ENCODE peak calls at places on chromosome 2, in six cellular contexts. One of them, this sample, is unnamed.

GRCh38 chr2:10211822-10212438 is 89.4 kb downstream of the RRM2 start:
- DNase-seq in cardiac muscle cell: no peak
- DNase-seq in mammary epithelial cell: no peak
- DNase-seq in right atrium auricular region: no peak
- DNase-seq in kidney: no peak
- DNase-seq in transverse colon: no peak
- DNase-seq in this sample: no peak

GRCh38 chr2:76953733-76954347 is 568.3 kb downstream of the LRRTM4 start:
- DNase-seq in right atrium auricular region: no peak
- DNase-seq in transverse colon: peak
- DNase-seq in mammary epithelial cell: peak
- DNase-seq in cardiac muscle cell: peak
- DNase-seq in kidney: no peak
- DNase-seq in this sample: no peak

GRCh38 chr2:70084973-70085710 is 2.1 kb upstream of the PCBP1 start:
- DNase-seq in transverse colon: peak
- DNase-seq in cardiac muscle cell: no peak
- DNase-seq in right atrium auricular region: no peak
- DNase-seq in kidney: no peak
- DNase-seq in mammary epithelial cell: peak
- DNase-seq in this sample: no peak

GRCh38 chr2:239399404-239399999 is 1.3 kb downstream of the HDAC4 start:
- DNase-seq in right atrium auricular region: no peak
- DNase-seq in kidney: peak
- DNase-seq in transverse colon: peak
- DNase-seq in cardiac muscle cell: peak
- DNase-seq in mammary epithelial cell: peak
- DNase-seq in this sample: no peak

GRCh38 chr2:216845426-216845825 is 14.4 kb downstream of the TNP1 start:
- DNase-seq in cardiac muscle cell: no peak
- DNase-seq in kidney: no peak
- DNase-seq in right atrium auricular region: no peak
- DNase-seq in mammary epithelial cell: no peak
- DNase-seq in transverse colon: no peak
- DNase-seq in this sample: no peak

GRCh38 chr2:217797170-217797569 is 205.6 kb downstream of the TNS1 start:
- DNase-seq in cardiac muscle cell: no peak
- DNase-seq in right atrium auricular region: peak
- DNase-seq in transverse colon: no peak
- DNase-seq in mammary epithelial cell: no peak
- DNase-seq in kidney: no peak
- DNase-seq in this sample: no peak

GRCh38 chr2:238601433-238602222 is 174.9 kb downstream of the ASB1 start:
- DNase-seq in cardiac muscle cell: peak
- DNase-seq in mammary epithelial cell: peak
- DNase-seq in right atrium auricular region: no peak
- DNase-seq in kidney: no peak
- DNase-seq in transverse colon: peak
- DNase-seq in this sample: peak

GRCh38 chr2:3637311-3637675 is 20.7 kb upstream of the ALLC start:
- DNase-seq in cardiac muscle cell: no peak
- DNase-seq in right atrium auricular region: no peak
- DNase-seq in kidney: peak
- DNase-seq in mammary epithelial cell: no peak
- DNase-seq in transverse colon: no peak
- DNase-seq in this sample: no peak

GRCh38 chr2:133717497-133717896 is 149.2 kb upstream of the NCKAP5 start:
- DNase-seq in right atrium auricular region: no peak
- DNase-seq in cardiac muscle cell: no peak
- DNase-seq in mammary epithelial cell: peak
- DNase-seq in transverse colon: no peak
- DNase-seq in kidney: no peak
- DNase-seq in this sample: no peak

GRCh38 chr2:101921319-101921960 is 70.3 kb upstream of the IL1R2 start:
- DNase-seq in cardiac muscle cell: no peak
- DNase-seq in transverse colon: no peak
- DNase-seq in right atrium auricular region: no peak
- DNase-seq in kidney: no peak
- DNase-seq in mammary epithelial cell: no peak
- DNase-seq in this sample: no peak

GRCh38 chr2:156436477-156437085 is 402 bp downstream of the GPD2 start:
- DNase-seq in transverse colon: peak
- DNase-seq in right atrium auricular region: no peak
- DNase-seq in mammary epithelial cell: no peak
- DNase-seq in kidney: no peak
- DNase-seq in cardiac muscle cell: peak
- DNase-seq in this sample: no peak

GRCh38 chr2:36357506-36358316 is 2.1 kb downstream of the CRIM1 start:
- DNase-seq in kidney: peak
- DNase-seq in mammary epithelial cell: peak
- DNase-seq in transverse colon: peak
- DNase-seq in cardiac muscle cell: peak
- DNase-seq in right atrium auricular region: no peak
- DNase-seq in this sample: no peak

GRCh38 chr2:207767461-207768167 is 2.1 kb downstream of the FZD5 start:
- DNase-seq in transverse colon: peak
- DNase-seq in mammary epithelial cell: peak
- DNase-seq in cardiac muscle cell: peak
- DNase-seq in kidney: peak
- DNase-seq in right atrium auricular region: no peak
- DNase-seq in this sample: no peak

GRCh38 chr2:10284108-10284870 is 18.4 kb upstream of the HPCAL1 start:
- DNase-seq in cardiac muscle cell: no peak
- DNase-seq in right atrium auricular region: no peak
- DNase-seq in kidney: peak
- DNase-seq in transverse colon: no peak
- DNase-seq in mammary epithelial cell: no peak
- DNase-seq in this sample: no peak

GRCh38 chr2:28231110-28231621 is 161.5 kb upstream of the FOSL2 start:
- DNase-seq in kidney: no peak
- DNase-seq in cardiac muscle cell: peak
- DNase-seq in mammary epithelial cell: peak
- DNase-seq in right atrium auricular region: no peak
- DNase-seq in transverse colon: no peak
- DNase-seq in this sample: no peak

GRCh38 chr2:226080323-226080722 is 680.8 kb downstream of the NYAP2 start:
- DNase-seq in right atrium auricular region: no peak
- DNase-seq in transverse colon: no peak
- DNase-seq in mammary epithelial cell: peak
- DNase-seq in cardiac muscle cell: peak
- DNase-seq in kidney: no peak
- DNase-seq in this sample: no peak

GRCh38 chr2:23393722-23394121 is 8.7 kb downstream of the KLHL29 start:
- DNase-seq in right atrium auricular region: no peak
- DNase-seq in mammary epithelial cell: no peak
- DNase-seq in transverse colon: no peak
- DNase-seq in kidney: no peak
- DNase-seq in cardiac muscle cell: no peak
- DNase-seq in this sample: no peak

GRCh38 chr2:85887566-85888019 is 1.2 kb downstream of the ST3GAL5 start:
- DNase-seq in mammary epithelial cell: peak
- DNase-seq in kidney: peak
- DNase-seq in cardiac muscle cell: peak
- DNase-seq in right atrium auricular region: peak
- DNase-seq in transverse colon: peak
- DNase-seq in this sample: no peak

GRCh38 chr2:128494307-128494639 is 175.6 kb upstream of the HS6ST1 start:
- DNase-seq in cardiac muscle cell: no peak
- DNase-seq in mammary epithelial cell: no peak
- DNase-seq in transverse colon: no peak
- DNase-seq in right atrium auricular region: peak
- DNase-seq in kidney: no peak
- DNase-seq in this sample: no peak

GRCh38 chr2:234677758-234678538 is 181.1 kb upstream of the ARL4C start:
- DNase-seq in transverse colon: no peak
- DNase-seq in right atrium auricular region: peak
- DNase-seq in kidney: no peak
- DNase-seq in cardiac muscle cell: peak
- DNase-seq in mammary epithelial cell: peak
- DNase-seq in this sample: peak

GRCh38 chr2:197846789-197847188 is 42.4 kb downstream of the PLCL1 start:
- DNase-seq in mammary epithelial cell: no peak
- DNase-seq in transverse colon: no peak
- DNase-seq in right atrium auricular region: no peak
- DNase-seq in cardiac muscle cell: peak
- DNase-seq in kidney: no peak
- DNase-seq in this sample: no peak

GRCh38 chr2:201118121-201118956 is 2.4 kb downstream of the CFLAR start:
- DNase-seq in transverse colon: peak
- DNase-seq in cardiac muscle cell: peak
- DNase-seq in mammary epithelial cell: peak
- DNase-seq in right atrium auricular region: peak
- DNase-seq in kidney: peak
- DNase-seq in this sample: peak

GRCh38 chr2:237213325-237214040 is 127.8 kb downstream of the COPS8 start:
- DNase-seq in kidney: peak
- DNase-seq in transverse colon: peak
- DNase-seq in right atrium auricular region: no peak
- DNase-seq in cardiac muscle cell: peak
- DNase-seq in mammary epithelial cell: peak
- DNase-seq in this sample: no peak

GRCh38 chr2:207231106-207231860 is 65.5 kb upstream of the KLF7 start:
- DNase-seq in kidney: no peak
- DNase-seq in transverse colon: no peak
- DNase-seq in cardiac muscle cell: no peak
- DNase-seq in mammary epithelial cell: no peak
- DNase-seq in right atrium auricular region: no peak
- DNase-seq in this sample: no peak

GRCh38 chr2:199946836-199947235 is 8.5 kb downstream of the TYW5 start:
- DNase-seq in transverse colon: no peak
- DNase-seq in mammary epithelial cell: no peak
- DNase-seq in cardiac muscle cell: no peak
- DNase-seq in right atrium auricular region: no peak
- DNase-seq in kidney: no peak
- DNase-seq in this sample: no peak

GRCh38 chr2:188132385-188132784 is 159.3 kb upstream of the GULP1 start:
- DNase-seq in mammary epithelial cell: no peak
- DNase-seq in transverse colon: no peak
- DNase-seq in right atrium auricular region: peak
- DNase-seq in kidney: no peak
- DNase-seq in cardiac muscle cell: peak
- DNase-seq in this sample: no peak

GRCh38 chr2:134451347-134451630 is 197.4 kb downstream of the MGAT5 start:
- DNase-seq in transverse colon: no peak
- DNase-seq in right atrium auricular region: no peak
- DNase-seq in mammary epithelial cell: no peak
- DNase-seq in cardiac muscle cell: no peak
- DNase-seq in kidney: no peak
- DNase-seq in this sample: no peak

GRCh38 chr2:7704296-7704865 is 787.2 kb downstream of the RNF144A start:
- DNase-seq in kidney: no peak
- DNase-seq in mammary epithelial cell: no peak
- DNase-seq in cardiac muscle cell: no peak
- DNase-seq in transverse colon: no peak
- DNase-seq in right atrium auricular region: no peak
- DNase-seq in this sample: no peak

GRCh38 chr2:143123911-143124310 is 5.3 kb upstream of the ARHGAP15 start:
- DNase-seq in kidney: no peak
- DNase-seq in cardiac muscle cell: no peak
- DNase-seq in mammary epithelial cell: no peak
- DNase-seq in right atrium auricular region: no peak
- DNase-seq in transverse colon: no peak
- DNase-seq in this sample: no peak
- H3K27ac ChIP-seq in kidney: no peak
- H3K27ac ChIP-seq in cardiac muscle cell: no peak
- H3K27ac ChIP-seq in mammary epithelial cell: no peak
- H3K27ac ChIP-seq in right atrium auricular region: no peak
- H3K27ac ChIP-seq in transverse colon: no peak
- H3K27ac ChIP-seq in this sample: no peak

DNA sequence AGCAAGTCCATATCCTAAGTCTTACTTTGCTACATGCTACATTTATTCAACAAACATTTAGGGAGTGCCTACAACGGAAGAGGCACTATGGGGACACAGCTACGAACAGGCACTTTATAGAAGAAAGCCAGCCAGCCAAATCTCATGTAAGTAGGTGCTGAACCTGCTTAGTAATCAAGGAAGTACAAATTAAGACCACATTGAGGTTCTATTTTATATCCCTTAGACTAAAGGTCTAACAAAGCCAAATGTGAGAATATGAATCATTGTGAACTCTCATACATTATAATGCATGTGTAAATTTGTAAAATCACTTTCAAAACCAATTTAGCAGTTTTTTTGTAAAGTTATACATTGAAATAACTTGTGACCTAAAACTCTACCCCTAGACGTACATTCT is 60.0 kb downstream of the PDK1 start:
- DNase-seq in right atrium auricular region: no peak
- DNase-seq in kidney: no peak
- DNase-seq in cardiac muscle cell: no peak
- DNase-seq in transverse colon: no peak
- DNase-seq in mammary epithelial cell: no peak
- DNase-seq in this sample: no peak
- TF ChIP-seq CTCF in right atrium auricular region: no peak
- TF ChIP-seq CTCF in kidney: no peak
- TF ChIP-seq CTCF in cardiac muscle cell: no peak
- TF ChIP-seq CTCF in transverse colon: no peak
- TF ChIP-seq CTCF in mammary epithelial cell: no peak
- TF ChIP-seq CTCF in this sample: no peak

GRCh38 chr2:80304522-80304878 is at the start of gene LRRTM1:
- DNase-seq in cardiac muscle cell: no peak
- DNase-seq in transverse colon: peak
- DNase-seq in mammary epithelial cell: no peak
- DNase-seq in kidney: no peak
- DNase-seq in right atrium auricular region: no peak
- DNase-seq in this sample: no peak
- H3K27ac ChIP-seq in cardiac muscle cell: no peak
- H3K27ac ChIP-seq in transverse colon: no peak
- H3K27ac ChIP-seq in mammary epithelial cell: no peak
- H3K27ac ChIP-seq in kidney: no peak
- H3K27ac ChIP-seq in right atrium auricular region: no peak
- H3K27ac ChIP-seq in this sample: peak

DNA sequence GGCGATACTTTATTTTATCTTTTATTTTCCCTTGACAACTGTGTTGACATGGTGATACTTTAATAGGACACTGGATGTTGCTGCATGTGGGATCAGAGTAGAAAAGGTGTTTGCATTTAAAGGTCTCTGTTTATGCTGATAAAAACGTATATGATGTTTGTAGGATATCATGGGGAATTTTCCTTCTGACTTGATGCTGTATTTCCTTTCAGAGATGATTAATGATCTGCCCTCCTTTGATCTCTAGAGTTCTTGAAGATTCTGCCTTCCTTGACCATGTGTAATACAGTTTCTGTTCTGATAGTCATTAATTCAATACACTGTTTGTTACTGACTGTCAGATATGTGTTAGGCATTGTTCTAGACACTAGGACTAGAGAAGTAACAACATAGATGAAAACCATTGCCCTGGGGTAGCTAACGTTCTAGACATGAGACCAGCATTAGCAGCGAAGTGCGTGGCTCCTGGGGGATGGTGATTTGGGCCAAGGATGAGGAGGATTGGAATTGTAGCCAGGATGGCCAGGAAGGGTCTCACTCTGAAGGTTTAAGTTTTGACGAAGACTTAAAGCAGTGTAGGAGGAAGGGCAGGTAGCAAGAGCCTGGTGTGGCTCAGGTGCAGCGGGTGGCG is 2.8 kb downstream of the ATG4B start:
- DNase-seq in kidney: peak
- DNase-seq in transverse colon: no peak
- DNase-seq in mammary epithelial cell: no peak
- DNase-seq in cardiac muscle cell: no peak
- DNase-seq in right atrium auricular region: no peak
- DNase-seq in this sample: no peak
- TF ChIP-seq CTCF in kidney: no peak
- TF ChIP-seq CTCF in transverse colon: no peak
- TF ChIP-seq CTCF in mammary epithelial cell: no peak
- TF ChIP-seq CTCF in cardiac muscle cell: no peak
- TF ChIP-seq CTCF in right atrium auricular region: no peak
- TF ChIP-seq CTCF in this sample: no peak

GRCh38 chr2:1687254-1687653 is 57.1 kb downstream of the PXDN start:
- DNase-seq in kidney: no peak
- DNase-seq in right atrium auricular region: no peak
- DNase-seq in cardiac muscle cell: no peak
- DNase-seq in mammary epithelial cell: no peak
- DNase-seq in transverse colon: no peak
- DNase-seq in this sample: no peak
- H3K27ac ChIP-seq in kidney: no peak
- H3K27ac ChIP-seq in right atrium auricular region: no peak
- H3K27ac ChIP-seq in cardiac muscle cell: no peak
- H3K27ac ChIP-seq in mammary epithelial cell: no peak
- H3K27ac ChIP-seq in transverse colon: no peak
- H3K27ac ChIP-seq in this sample: no peak